ENCODE peak calls at places on chromosomes 16 and 17, in nine cellular contexts. One of them, this sample, is unnamed.
A peak's percentile ranks its signal among the peaks of the same experiment; 100 is the strongest.

GRCh38 chr16:19909750-19910322 is 25.2 kb upstream of the GPRC5B start:
- DNase-seq in thoracic aorta: no peak
- DNase-seq in stomach: no peak
- DNase-seq in H9: no peak
- DNase-seq in vagina: no peak
- DNase-seq in heart left ventricle: no peak
- DNase-seq in cardiac fibroblast: peak; percentile 11
- DNase-seq in endothelial cell: no peak
- DNase-seq in A549: no peak
- DNase-seq in this sample: no peak

GRCh38 chr17:40538019-40538935 is 27.0 kb downstream of the CCR7 start:
- DNase-seq in thoracic aorta: no peak
- DNase-seq in stomach: no peak
- DNase-seq in H9: no peak
- DNase-seq in vagina: no peak
- DNase-seq in heart left ventricle: peak; percentile 89
- DNase-seq in cardiac fibroblast: no peak
- DNase-seq in endothelial cell: no peak
- DNase-seq in A549: no peak
- DNase-seq in this sample: no peak

GRCh38 chr17:55282379-55282702 is 17.6 kb downstream of the HLF start:
- DNase-seq in thoracic aorta: no peak
- DNase-seq in stomach: no peak
- DNase-seq in H9: no peak
- DNase-seq in vagina: no peak
- DNase-seq in heart left ventricle: no peak
- DNase-seq in cardiac fibroblast: no peak
- DNase-seq in endothelial cell: no peak
- DNase-seq in A549: no peak
- DNase-seq in this sample: no peak

GRCh38 chr17:2981325-2981724 is 82.1 kb downstream of the OR1D5 start:
- DNase-seq in thoracic aorta: no peak
- DNase-seq in stomach: no peak
- DNase-seq in H9: peak; percentile 19
- DNase-seq in vagina: no peak
- DNase-seq in heart left ventricle: no peak
- DNase-seq in cardiac fibroblast: no peak
- DNase-seq in endothelial cell: no peak
- DNase-seq in A549: no peak
- DNase-seq in this sample: no peak

GRCh38 chr17:34318474-34318873 is 761 bp upstream of the CCL8 start:
- DNase-seq in thoracic aorta: no peak
- DNase-seq in stomach: no peak
- DNase-seq in H9: peak; percentile 73
- DNase-seq in vagina: no peak
- DNase-seq in heart left ventricle: no peak
- DNase-seq in cardiac fibroblast: no peak
- DNase-seq in endothelial cell: no peak
- DNase-seq in A549: peak; percentile 28
- DNase-seq in this sample: no peak

GRCh38 chr16:3793161-3793576 is 75.8 kb upstream of the TRAP1 start:
- DNase-seq in thoracic aorta: peak; percentile 23
- DNase-seq in stomach: no peak
- DNase-seq in H9: no peak
- DNase-seq in vagina: no peak
- DNase-seq in heart left ventricle: peak; percentile 67
- DNase-seq in cardiac fibroblast: peak; percentile 50
- DNase-seq in endothelial cell: no peak
- DNase-seq in A549: no peak
- DNase-seq in this sample: no peak

GRCh38 chr16:90046971-90047713 is 27.9 kb upstream of the DBNDD1 start:
- DNase-seq in thoracic aorta: no peak
- DNase-seq in stomach: peak; percentile 80
- DNase-seq in H9: peak; percentile 55
- DNase-seq in vagina: no peak
- DNase-seq in heart left ventricle: peak; percentile 70
- DNase-seq in cardiac fibroblast: peak; percentile 85
- DNase-seq in endothelial cell: peak; percentile 50
- DNase-seq in A549: no peak
- DNase-seq in this sample: no peak

GRCh38 chr17:42428141-42428944 is 5.3 kb upstream of the CAVIN1 start:
- DNase-seq in thoracic aorta: peak; percentile 50
- DNase-seq in stomach: peak; percentile 66
- DNase-seq in H9: peak; percentile 74
- DNase-seq in vagina: no peak
- DNase-seq in heart left ventricle: peak; percentile 53
- DNase-seq in cardiac fibroblast: peak; percentile 96
- DNase-seq in endothelial cell: peak; percentile 62
- DNase-seq in A549: peak; percentile 98
- DNase-seq in this sample: no peak

GRCh38 chr16:80804061-80804450 is 342 bp downstream of the CDYL2 start:
- DNase-seq in thoracic aorta: no peak
- DNase-seq in stomach: no peak
- DNase-seq in H9: peak; percentile 33
- DNase-seq in vagina: no peak
- DNase-seq in heart left ventricle: peak; percentile 65
- DNase-seq in cardiac fibroblast: peak; percentile 80
- DNase-seq in endothelial cell: peak; percentile 51
- DNase-seq in A549: no peak
- DNase-seq in this sample: no peak

GRCh38 chr16:80802129-80802528 is 2.3 kb downstream of the CDYL2 start:
- DNase-seq in thoracic aorta: no peak
- DNase-seq in stomach: no peak
- DNase-seq in H9: no peak
- DNase-seq in vagina: no peak
- DNase-seq in heart left ventricle: no peak
- DNase-seq in cardiac fibroblast: no peak
- DNase-seq in endothelial cell: no peak
- DNase-seq in A549: no peak
- DNase-seq in this sample: no peak

GRCh38 chr16:80802902-80803301 is 1.5 kb downstream of the CDYL2 start:
- DNase-seq in thoracic aorta: no peak
- DNase-seq in stomach: no peak
- DNase-seq in H9: no peak
- DNase-seq in vagina: no peak
- DNase-seq in heart left ventricle: no peak
- DNase-seq in cardiac fibroblast: no peak
- DNase-seq in endothelial cell: no peak
- DNase-seq in A549: no peak
- DNase-seq in this sample: no peak

GRCh38 chr16:80804451-80805383 is at the start of gene CDYL2:
- DNase-seq in thoracic aorta: no peak
- DNase-seq in stomach: peak; percentile 65
- DNase-seq in H9: peak; percentile 32
- DNase-seq in vagina: no peak
- DNase-seq in heart left ventricle: peak; percentile 62
- DNase-seq in cardiac fibroblast: peak; percentile 51
- DNase-seq in endothelial cell: no peak
- DNase-seq in A549: peak; percentile 28
- DNase-seq in this sample: no peak

GRCh38 chr16:80803341-80804060 is 897 bp downstream of the CDYL2 start:
- DNase-seq in thoracic aorta: no peak
- DNase-seq in stomach: peak; percentile 45
- DNase-seq in H9: peak; percentile 61
- DNase-seq in vagina: no peak
- DNase-seq in heart left ventricle: peak; percentile 31
- DNase-seq in cardiac fibroblast: peak; percentile 13
- DNase-seq in endothelial cell: peak; percentile 61
- DNase-seq in A549: no peak
- DNase-seq in this sample: no peak
- TF ChIP-seq CTCF in thoracic aorta: peak; percentile 12
- TF ChIP-seq CTCF in stomach: peak; percentile 46
- TF ChIP-seq CTCF in H9: peak; percentile 81
- TF ChIP-seq CTCF in vagina: no peak
- TF ChIP-seq CTCF in heart left ventricle: peak; percentile 20
- TF ChIP-seq CTCF in cardiac fibroblast: peak; percentile 64
- TF ChIP-seq CTCF in endothelial cell: peak; percentile 83
- TF ChIP-seq CTCF in A549: no peak
- TF ChIP-seq CTCF in this sample: no peak

GRCh38 chr17:77374170-77374936 is 233.6 kb downstream of the SEC14L1 start:
- DNase-seq in thoracic aorta: no peak
- DNase-seq in stomach: peak; percentile 87
- DNase-seq in H9: peak; percentile 96
- DNase-seq in vagina: no peak
- DNase-seq in heart left ventricle: peak; percentile 94
- DNase-seq in cardiac fibroblast: peak; percentile 95
- DNase-seq in endothelial cell: peak; percentile 83
- DNase-seq in A549: no peak
- DNase-seq in this sample: peak; percentile 96
- TF ChIP-seq CTCF in thoracic aorta: peak; percentile 20
- TF ChIP-seq CTCF in stomach: peak; percentile 38
- TF ChIP-seq CTCF in H9: peak; percentile 59
- TF ChIP-seq CTCF in vagina: peak; percentile 16
- TF ChIP-seq CTCF in heart left ventricle: no peak
- TF ChIP-seq CTCF in cardiac fibroblast: peak; percentile 25
- TF ChIP-seq CTCF in endothelial cell: no peak
- TF ChIP-seq CTCF in A549: no peak
- TF ChIP-seq CTCF in this sample: peak; percentile 40

GRCh38 chr16:8519643-8520042 is 70.7 kb downstream of the TMEM114 start:
- DNase-seq in thoracic aorta: no peak
- DNase-seq in stomach: no peak
- DNase-seq in H9: no peak
- DNase-seq in vagina: no peak
- DNase-seq in heart left ventricle: no peak
- DNase-seq in cardiac fibroblast: no peak
- DNase-seq in endothelial cell: no peak
- DNase-seq in A549: no peak
- DNase-seq in this sample: no peak

GRCh38 chr16:8519179-8519578 is 71.1 kb downstream of the TMEM114 start:
- DNase-seq in thoracic aorta: no peak
- DNase-seq in stomach: no peak
- DNase-seq in H9: no peak
- DNase-seq in vagina: no peak
- DNase-seq in heart left ventricle: no peak
- DNase-seq in cardiac fibroblast: no peak
- DNase-seq in endothelial cell: no peak
- DNase-seq in A549: no peak
- DNase-seq in this sample: no peak

GRCh38 chr16:8512941-8513624 is 77.2 kb downstream of the TMEM114 start:
- DNase-seq in thoracic aorta: no peak
- DNase-seq in stomach: no peak
- DNase-seq in H9: no peak
- DNase-seq in vagina: no peak
- DNase-seq in heart left ventricle: no peak
- DNase-seq in cardiac fibroblast: no peak
- DNase-seq in endothelial cell: no peak
- DNase-seq in A549: no peak
- DNase-seq in this sample: no peak

GRCh38 chr16:8516471-8516870 is 73.8 kb downstream of the TMEM114 start:
- DNase-seq in thoracic aorta: no peak
- DNase-seq in stomach: no peak
- DNase-seq in H9: no peak
- DNase-seq in vagina: no peak
- DNase-seq in heart left ventricle: no peak
- DNase-seq in cardiac fibroblast: no peak
- DNase-seq in endothelial cell: no peak
- DNase-seq in A549: no peak
- DNase-seq in this sample: no peak

GRCh38 chr16:8517280-8517679 is 73.0 kb downstream of the TMEM114 start:
- DNase-seq in thoracic aorta: no peak
- DNase-seq in stomach: no peak
- DNase-seq in H9: no peak
- DNase-seq in vagina: no peak
- DNase-seq in heart left ventricle: no peak
- DNase-seq in cardiac fibroblast: no peak
- DNase-seq in endothelial cell: no peak
- DNase-seq in A549: no peak
- DNase-seq in this sample: no peak
- TF ChIP-seq CTCF in thoracic aorta: no peak
- TF ChIP-seq CTCF in stomach: no peak
- TF ChIP-seq CTCF in H9: no peak
- TF ChIP-seq CTCF in vagina: no peak
- TF ChIP-seq CTCF in heart left ventricle: no peak
- TF ChIP-seq CTCF in cardiac fibroblast: no peak
- TF ChIP-seq CTCF in endothelial cell: no peak
- TF ChIP-seq CTCF in A549: no peak
- TF ChIP-seq CTCF in this sample: no peak

GRCh38 chr17:76184266-76184665 is 43.2 kb upstream of the FOXJ1 start:
- DNase-seq in thoracic aorta: no peak
- DNase-seq in stomach: no peak
- DNase-seq in H9: no peak
- DNase-seq in vagina: no peak
- DNase-seq in heart left ventricle: no peak
- DNase-seq in cardiac fibroblast: no peak
- DNase-seq in endothelial cell: no peak
- DNase-seq in A549: no peak
- DNase-seq in this sample: no peak

GRCh38 chr17:76182016-76182764 is 41.1 kb upstream of the FOXJ1 start:
- DNase-seq in thoracic aorta: peak; percentile 77
- DNase-seq in stomach: peak; percentile 91
- DNase-seq in H9: peak; percentile 95
- DNase-seq in vagina: no peak
- DNase-seq in heart left ventricle: peak; percentile 87
- DNase-seq in cardiac fibroblast: peak; percentile 93
- DNase-seq in endothelial cell: peak; percentile 93
- DNase-seq in A549: peak; percentile 97
- DNase-seq in this sample: peak; percentile 98

GRCh38 chr17:76178124-76178523 is 37.1 kb upstream of the FOXJ1 start:
- DNase-seq in thoracic aorta: no peak
- DNase-seq in stomach: no peak
- DNase-seq in H9: no peak
- DNase-seq in vagina: no peak
- DNase-seq in heart left ventricle: no peak
- DNase-seq in cardiac fibroblast: no peak
- DNase-seq in endothelial cell: no peak
- DNase-seq in A549: no peak
- DNase-seq in this sample: no peak

GRCh38 chr17:76176701-76177574 is 35.9 kb upstream of the FOXJ1 start:
- DNase-seq in thoracic aorta: no peak
- DNase-seq in stomach: no peak
- DNase-seq in H9: peak; percentile 63
- DNase-seq in vagina: no peak
- DNase-seq in heart left ventricle: no peak
- DNase-seq in cardiac fibroblast: no peak
- DNase-seq in endothelial cell: no peak
- DNase-seq in A549: no peak
- DNase-seq in this sample: no peak

DNA sequence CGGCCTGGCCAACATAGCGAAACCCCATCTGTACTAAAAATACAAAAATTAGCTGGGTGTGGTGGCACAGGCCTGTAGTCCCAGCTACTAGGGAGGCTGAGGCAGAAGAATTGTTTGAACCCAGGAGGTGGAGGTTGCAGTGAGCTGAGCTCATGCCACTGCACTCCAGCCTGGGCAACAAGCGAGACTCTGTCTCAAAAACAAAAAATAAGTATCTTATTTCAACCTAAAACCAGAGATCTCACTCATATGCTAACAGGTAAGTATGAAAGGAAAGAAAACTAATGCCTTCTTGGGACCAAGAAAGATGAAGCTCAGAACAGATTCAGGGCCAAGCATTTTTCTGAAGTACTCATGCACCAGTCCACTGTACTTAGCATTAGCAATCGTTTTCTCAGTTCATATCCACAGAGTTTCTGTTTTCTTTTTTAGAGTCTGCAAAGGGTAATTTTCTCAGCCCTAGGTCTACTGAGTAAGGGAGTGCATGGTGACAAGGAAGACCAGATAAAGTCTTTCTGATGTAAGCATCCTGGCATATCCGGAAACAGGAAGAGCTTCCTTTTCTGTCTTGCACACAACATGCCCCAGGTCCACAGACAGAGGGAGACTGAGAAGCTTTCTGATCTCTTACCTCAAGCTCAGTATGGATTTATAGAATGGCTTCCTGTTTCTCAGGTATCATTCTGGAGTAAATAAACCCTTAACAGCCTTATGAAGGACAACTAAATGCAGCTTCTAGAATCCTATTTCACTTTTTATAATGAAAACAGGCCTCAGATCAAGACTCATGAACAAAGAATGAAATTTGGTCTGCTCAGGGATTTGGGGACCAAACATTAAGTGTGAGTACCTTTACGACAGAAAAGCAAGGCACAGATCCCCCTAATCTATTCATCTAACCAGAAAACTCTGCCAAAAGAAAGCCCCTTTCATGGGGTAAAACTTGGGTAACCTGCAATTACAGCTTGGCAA is 38.7 kb upstream of the FOXJ1 start:
- DNase-seq in thoracic aorta: no peak
- DNase-seq in stomach: no peak
- DNase-seq in H9: no peak
- DNase-seq in vagina: no peak
- DNase-seq in heart left ventricle: no peak
- DNase-seq in cardiac fibroblast: peak; percentile 47
- DNase-seq in endothelial cell: no peak
- DNase-seq in A549: no peak
- DNase-seq in this sample: no peak
- TF ChIP-seq CTCF in thoracic aorta: no peak
- TF ChIP-seq CTCF in stomach: no peak
- TF ChIP-seq CTCF in H9: no peak
- TF ChIP-seq CTCF in vagina: no peak
- TF ChIP-seq CTCF in heart left ventricle: no peak
- TF ChIP-seq CTCF in cardiac fibroblast: peak; percentile 38
- TF ChIP-seq CTCF in endothelial cell: no peak
- TF ChIP-seq CTCF in A549: no peak
- TF ChIP-seq CTCF in this sample: no peak

This sample was measured in esophagus muscularis mucosa.